ENCODE peak calls at places on chromosomes 4 and X, in ten cellular contexts. O is cardiac muscle cell, X is heart left ventricle, R is tibial artery, J is sigmoid colon, B is PC-3, U is fibroblast of lung, G is brain microvascular endothelial cell, D is GM23338, Y is GM06990. S is an unnamed sample.

GRCh38 chr4:85147481-85148076 is 181.1 kb upstream of the WDFY3 start:
- DNase-seq in B (peak; percentile 68), Y (peak; percentile 9), O (peak; percentile 75), D (peak; percentile 88), J (peak; percentile 80), G (peak; percentile 59), U (peak; percentile 79), X (peak; percentile 59), R (peak; percentile 59), S (peak; percentile 77)

GRCh38 chr4:145480257-145480656 is 1.4 kb upstream of the SMAD1 start:
- DNase-seq in Y (no peak), X (no peak), J (no peak), U (no peak), G (no peak), B (peak; percentile 27), R (no peak), D (no peak), O (no peak), S (no peak)

GRCh38 chrX:136189222-136189621 is 41.9 kb downstream of the FHL1 start:
- DNase-seq in Y (no peak), O (no peak), G (no peak), R (no peak), U (no peak), D (no peak), B (no peak), X (peak; percentile 37), J (no peak), S (no peak)

GRCh38 chr4:8874896-8875680 is 3.4 kb upstream of the HMX1 start:
- DNase-seq in Y (no peak), B (no peak), X (no peak), J (no peak), U (no peak), R (no peak), G (no peak), D (no peak), O (no peak), S (no peak)

GRCh38 chrX:41258871-41259270 is 75.1 kb upstream of the DDX3X start:
- DNase-seq in D (no peak), G (no peak), Y (no peak), X (no peak), J (no peak), B (no peak), U (no peak), O (no peak), R (no peak), S (no peak)

GRCh38 chr4:125368161-125368560 is 53.4 kb downstream of the FAT4 start:
- DNase-seq in O (no peak), G (no peak), Y (no peak), R (no peak), X (no peak), B (peak; percentile 65), D (no peak), U (peak; percentile 77), J (no peak), S (peak; percentile 20)

GRCh38 chr4:176357359-176358082 is 37.8 kb downstream of the SPCS3 start:
- DNase-seq in O (no peak), Y (peak; percentile 45), G (no peak), D (peak; percentile 69), X (no peak), J (no peak), B (no peak), R (no peak), U (peak; percentile 48), S (no peak)

GRCh38 chrX:48945517-48946348 is 11.7 kb downstream of the OTUD5 start:
- DNase-seq in Y (no peak), J (no peak), G (peak; percentile 37), D (peak; percentile 82), U (peak; percentile 50), R (no peak), X (peak; percentile 28), B (peak; percentile 53), O (peak; percentile 67), S (peak; percentile 8)

GRCh38 chrX:101595739-101596419 is 21.9 kb downstream of the ARMCX6 start:
- DNase-seq in G (peak; percentile 40), R (no peak), Y (peak; percentile 44), J (no peak), X (peak; percentile 21), B (peak; percentile 70), U (peak; percentile 83), D (peak; percentile 74), O (peak; percentile 65), S (peak; percentile 53)

GRCh38 chrX:96692911-96693310 is 8.3 kb downstream of the DIAPH2 start:
- DNase-seq in X (no peak), U (peak; percentile 57), O (no peak), B (no peak), G (no peak), D (no peak), J (no peak), Y (no peak), R (no peak), S (no peak)

GRCh38 chr4:107736037-107736436 is 16.0 kb upstream of the PAPSS1 start:
- DNase-seq in X (no peak), R (no peak), J (no peak), G (no peak), O (no peak), U (no peak), D (no peak), B (no peak), Y (no peak), S (no peak)

GRCh38 chr4:107737470-107737869 is 17.4 kb upstream of the PAPSS1 start:
- DNase-seq in R (no peak), G (no peak), Y (no peak), X (no peak), U (no peak), O (no peak), B (no peak), J (no peak), D (no peak), S (no peak)

GRCh38 chr4:107734120-107734519 is 14.1 kb upstream of the PAPSS1 start:
- DNase-seq in J (no peak), Y (no peak), R (no peak), X (no peak), O (peak; percentile 57), D (peak; percentile 79), U (no peak), B (peak; percentile 33), G (no peak), S (no peak)

GRCh38 chr4:107740381-107740780 is 20.3 kb upstream of the PAPSS1 start:
- DNase-seq in D (peak; percentile 28), Y (no peak), X (no peak), B (peak; percentile 46), O (no peak), G (no peak), J (no peak), U (no peak), R (no peak), S (peak; percentile 21)

GRCh38 chr4:107736924-107737448 is 17.0 kb upstream of the PAPSS1 start:
- DNase-seq in O (peak; percentile 74), R (no peak), Y (no peak), D (peak; percentile 85), U (peak; percentile 60), B (peak; percentile 54), X (peak; percentile 31), G (no peak), J (no peak), S (peak; percentile 30)
- TF ChIP-seq CTCF in O (peak; percentile 78), R (peak; percentile 66), Y (peak; percentile 78), D (peak; percentile 88), U (peak; percentile 81), B (peak; percentile 83), X (peak; percentile 59), G (peak; percentile 88), J (peak; percentile 71), S (peak; percentile 72)

DNA sequence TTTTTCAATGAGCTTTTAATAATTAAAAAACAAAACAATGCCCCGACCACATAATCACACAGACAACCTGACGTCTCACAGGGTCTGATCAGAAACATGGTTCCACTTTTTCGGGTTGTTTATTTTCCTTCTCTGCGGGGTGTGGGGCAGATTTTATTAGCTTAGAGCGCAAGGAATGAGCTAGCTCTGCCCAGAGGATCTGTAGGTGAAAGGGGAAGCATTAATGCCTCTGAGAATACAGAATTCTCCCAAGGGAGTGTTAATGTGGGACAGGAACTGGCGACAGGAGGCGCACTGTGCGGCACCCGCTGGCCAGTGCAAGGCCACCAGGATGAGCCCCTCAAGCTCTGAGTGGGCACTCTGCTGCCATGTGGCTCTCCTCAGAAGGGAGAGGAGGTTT is 181.5 kb downstream of the TSPAN5 start:
- DNase-seq in B (no peak), G (no peak), D (no peak), U (no peak), J (no peak), R (no peak), Y (no peak), X (no peak), O (no peak), S (no peak)
- H3K36me3 ChIP-seq in B (peaks cover 38% of the 10 kb centered on the region), G (peaks cover 8% of the 10 kb centered on the region), D (no peaks in the 10 kb centered on the region), U (peaks cover 8% of the 10 kb centered on the region), J (no peaks in the 10 kb centered on the region), R (no peaks in the 10 kb centered on the region), Y (no peaks in the 10 kb centered on the region), X (no peaks in the 10 kb centered on the region), O (no peaks in the 10 kb centered on the region), S (peaks cover 2% of the 10 kb centered on the region)

GRCh38 chr4:47838445-47838844 is 578 bp upstream of the CORIN start:
- DNase-seq in U (no peak), X (no peak), O (peak; percentile 36), B (peak; percentile 6), Y (no peak), D (peak; percentile 61), R (no peak), G (no peak), J (no peak), S (peak; percentile 27)

GRCh38 chr4:47837582-47838294 is at the start of gene CORIN:
- DNase-seq in O (peak; percentile 39), Y (no peak), X (no peak), G (no peak), D (peak; percentile 70), U (no peak), R (no peak), B (peak; percentile 15), J (no peak), S (no peak)

GRCh38 chr4:47840291-47840690 is 2.4 kb upstream of the CORIN start:
- DNase-seq in R (no peak), B (no peak), X (no peak), G (no peak), Y (no peak), J (no peak), U (no peak), O (no peak), D (no peak), S (no peak)

GRCh38 chr4:47836655-47837581 is 949 bp downstream of the CORIN start:
- DNase-seq in O (peak; percentile 91), G (peak; percentile 84), D (peak; percentile 95), B (peak; percentile 83), U (peak; percentile 83), X (peak; percentile 77), J (peak; percentile 89), R (peak; percentile 70), Y (peak; percentile 79), S (peak; percentile 67)

GRCh38 chr4:47839259-47839658 is 1.4 kb upstream of the CORIN start:
- DNase-seq in R (no peak), D (peak; percentile 61), G (peak; percentile 51), J (no peak), Y (peak; percentile 36), B (no peak), X (no peak), O (peak; percentile 65), U (peak; percentile 47), S (no peak)
- TF ChIP-seq CTCF in R (no peak), D (peak; percentile 49), G (peak; percentile 61), J (no peak), Y (peak; percentile 57), B (peak; percentile 43), X (peak; percentile 47), O (peak; percentile 45), U (peak; percentile 47), S (peak; percentile 21)

DNA sequence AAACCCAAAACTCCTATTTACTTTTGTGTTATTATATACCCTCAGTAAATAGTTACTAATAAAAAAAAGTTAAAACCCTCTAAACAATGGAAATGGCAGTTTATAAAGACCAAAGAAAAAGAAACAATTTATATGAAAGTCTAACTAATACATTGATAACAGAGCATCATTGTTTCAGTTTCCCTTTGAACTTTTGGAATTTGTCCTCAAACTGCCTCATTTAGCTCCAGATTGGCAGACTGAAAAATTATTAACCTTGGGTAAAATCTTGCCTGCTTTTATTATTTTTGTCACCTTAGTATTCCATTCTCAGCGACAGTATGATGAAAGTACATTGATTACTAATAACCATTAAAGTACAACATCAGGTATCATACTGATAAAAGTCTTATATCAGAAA is 124.0 kb downstream of the PDE5A start:
- DNase-seq in U (no peak), R (no peak), J (no peak), G (no peak), Y (no peak), X (no peak), B (no peak), D (no peak), O (no peak), S (no peak)
- H3K36me3 ChIP-seq in U (peaks cover 28% of the 10 kb centered on the region), R (peaks cover 75% of the 10 kb centered on the region), J (peaks cover 42% of the 10 kb centered on the region), G (peaks cover 11% of the 10 kb centered on the region), Y (no peaks in the 10 kb centered on the region), X (peaks cover 97% of the 10 kb centered on the region), B (peaks cover 6% of the 10 kb centered on the region), D (peaks cover 14% of the 10 kb centered on the region), O (peaks cover 40% of the 10 kb centered on the region), S (no peaks in the 10 kb centered on the region)